ENCODE peak calls at places on chromosome 11, in nine cellular contexts. V is cardiac fibroblast; I is stimulated activated CD4-positive, alpha-beta T cell treated with anti-CD3 and anti-CD28 coated beads, Interleukin-1b, Interleukin-23, amount 100 ng/mL, for 1 hour; G is CD4-positive, alpha-beta T cell; T is activated CD4-positive, alpha-beta T cell treated with anti-CD3 and anti-CD28 coated beads, Interleukin-2, amount 10 ng/mL, durations not matched to agents 7 days and 5 days; D is IMR-90; U is uterus; Q is activated gamma-delta T cell treated with anti-CD3 and anti-CD28 coated beads, Interleukin-2, amount 50 U/mL, for 16 hours; R is KG1. A is an unnamed sample.

GRCh38 chr11:66068923-66069714 is 953 bp upstream of the PACS1 start:
- DNase-seq in V (peak), I (no peak), G (peak), T (peak), D (peak), U (no peak), Q (no peak), R (no peak), A (no peak)

GRCh38 chr11:23079382-23079813 is 219.1 kb upstream of the CCDC179 start:
- DNase-seq in V (no peak), I (no peak), G (no peak), T (no peak), D (peak), U (no peak), Q (no peak), R (no peak), A (no peak)

GRCh38 chr11:32259641-32260081 is 168.8 kb downstream of the RCN1 start:
- DNase-seq in V (peak), I (no peak), G (no peak), T (no peak), D (peak), U (no peak), Q (no peak), R (no peak), A (no peak)

GRCh38 chr11:12287009-12287373 is 90.4 kb upstream of the PARVA start:
- DNase-seq in V (peak), I (no peak), G (no peak), T (no peak), D (peak), U (peak), Q (no peak), R (no peak), A (no peak)

GRCh38 chr11:19101803-19102520 is 15.0 kb upstream of the ZDHHC13 start:
- DNase-seq in V (no peak), I (no peak), G (no peak), T (no peak), D (no peak), U (no peak), Q (no peak), R (no peak), A (no peak)

GRCh38 chr11:130550984-130551383 is 102.5 kb downstream of the ADAMTS15 start:
- DNase-seq in V (no peak), I (no peak), G (no peak), T (no peak), D (no peak), U (no peak), Q (no peak), R (no peak), A (no peak)

GRCh38 chr11:115352805-115353483 is 151.3 kb downstream of the CADM1 start:
- DNase-seq in V (no peak), I (no peak), G (no peak), T (no peak), D (peak), U (no peak), Q (no peak), R (no peak), A (no peak)

GRCh38 chr11:106231591-106231990 is 154.1 kb downstream of the AASDHPPT start:
- DNase-seq in V (peak), I (no peak), G (no peak), T (no peak), D (peak), U (no peak), Q (no peak), R (no peak), A (no peak)

GRCh38 chr11:70871881-70872280 is 380.5 kb downstream of the SHANK2 start:
- DNase-seq in V (peak), I (no peak), G (no peak), T (no peak), D (peak), U (no peak), Q (no peak), R (no peak), A (no peak)

GRCh38 chr11:134429104-134429503 is 17.1 kb upstream of the B3GAT1 start:
- DNase-seq in V (no peak), I (no peak), G (no peak), T (no peak), D (no peak), U (no peak), Q (no peak), R (no peak), A (no peak)

GRCh38 chr11:40286137-40286536 is 1173.3 kb downstream of the LRRC4C start:
- DNase-seq in V (no peak), I (no peak), G (no peak), T (no peak), D (no peak), U (no peak), Q (no peak), R (no peak), A (no peak)

GRCh38 chr11:65558785-65559509 is 788 bp upstream of the LTBP3 start:
- DNase-seq in V (peak), I (no peak), G (no peak), T (no peak), D (peak), U (peak), Q (no peak), R (no peak), A (no peak)

GRCh38 chr11:60988658-60989057 is 17.2 kb downstream of the CD6 start:
- DNase-seq in V (no peak), I (no peak), G (no peak), T (no peak), D (no peak), U (no peak), Q (no peak), R (no peak), A (no peak)

GRCh38 chr11:66288138-66288865 is 641 bp downstream of the YIF1A start:
- DNase-seq in V (no peak), I (no peak), G (no peak), T (no peak), D (no peak), U (no peak), Q (no peak), R (no peak), A (no peak)

GRCh38 chr11:61912530-61912898 is 4.9 kb downstream of the RAB3IL1 start:
- DNase-seq in V (no peak), I (no peak), G (no peak), T (no peak), D (no peak), U (peak), Q (no peak), R (peak), A (no peak)

GRCh38 chr11:74330065-74330858 is 18.8 kb upstream of the P4HA3 start:
- DNase-seq in V (peak), I (no peak), G (no peak), T (no peak), D (peak), U (no peak), Q (no peak), R (no peak), A (no peak)

GRCh38 chr11:116891746-116892145 is 54.3 kb upstream of the APOA1 start:
- DNase-seq in V (no peak), I (no peak), G (no peak), T (no peak), D (no peak), U (no peak), Q (no peak), R (no peak), A (no peak)

GRCh38 chr11:75878968-75879367 is 64.0 kb downstream of the UVRAG start:
- DNase-seq in V (no peak), I (no peak), G (no peak), T (no peak), D (no peak), U (no peak), Q (no peak), R (no peak), A (no peak)

GRCh38 chr11:68773521-68774187 is 22.3 kb upstream of the TESMIN start:
- DNase-seq in V (peak), I (no peak), G (no peak), T (no peak), D (peak), U (no peak), Q (no peak), R (no peak), A (no peak)

GRCh38 chr11:9132203-9132878 is 40.9 kb upstream of the SCUBE2 start:
- DNase-seq in V (no peak), I (no peak), G (no peak), T (no peak), D (no peak), U (no peak), Q (no peak), R (no peak), A (no peak)

GRCh38 chr11:48019230-48019584 is 38.8 kb downstream of the PTPRJ start:
- DNase-seq in V (peak), I (no peak), G (no peak), T (no peak), D (no peak), U (no peak), Q (no peak), R (no peak), A (peak)

A was measured in NCI-H1048.